ENCODE peak calls at places on chromosome 15, in six cellular contexts. G, S, E, O, K and R are unnamed samples.

GRCh38 chr15:56249080-56249479 is 5.4 kb upstream of the RFX7 start:
- DNase-seq in G (peak; percentile 20), O (no peak), E (peak; percentile 30), S (no peak), K (no peak), R (no peak)

GRCh38 chr15:56866798-56867197 is 51.6 kb upstream of the TCF12 start:
- DNase-seq in G (no peak), K (no peak), S (no peak), E (peak; percentile 5), O (no peak), R (no peak)

GRCh38 chr15:88657326-88658069 is 18.7 kb downstream of the ISG20 start:
- DNase-seq in K (no peak), S (peak; percentile 70), O (no peak), E (no peak), G (peak; percentile 78), R (no peak)

GRCh38 chr15:29888651-29889050 is 66.4 kb upstream of the TJP1 start:
- DNase-seq in E (no peak), K (no peak), O (no peak), S (no peak), G (no peak), R (no peak)

GRCh38 chr15:69757186-69757585 is 304.6 kb downstream of the RPLP1 start:
- DNase-seq in O (no peak), E (no peak), K (no peak), S (no peak), G (no peak), R (no peak)

GRCh38 chr15:80798911-80799310 is 19.7 kb downstream of the CEMIP start:
- DNase-seq in K (no peak), O (no peak), S (no peak), G (peak; percentile 55), E (no peak), R (no peak)

GRCh38 chr15:43218908-43219706 is 1.7 kb downstream of the EPB42 start:
- DNase-seq in K (no peak), G (peak; percentile 78), E (no peak), S (peak; percentile 62), O (peak; percentile 77), R (no peak)

GRCh38 chr15:41286665-41287333 is 45.6 kb downstream of the OIP5 start:
- DNase-seq in E (no peak), K (no peak), O (no peak), S (no peak), G (no peak), R (no peak)

GRCh38 chr15:61818801-61819200 is 241.4 kb downstream of the VPS13C start:
- DNase-seq in E (no peak), K (no peak), S (no peak), O (no peak), G (no peak), R (no peak)

GRCh38 chr15:25844981-25845680 is 18.0 kb downstream of the ATP10A start:
- DNase-seq in S (no peak), K (no peak), O (no peak), G (no peak), E (no peak), R (no peak)

GRCh38 chr15:48411971-48412591 is 80.9 kb downstream of the DUT start:
- DNase-seq in G (no peak), E (no peak), K (no peak), S (no peak), O (no peak), R (no peak)

GRCh38 chr15:99566157-99566900 is 545 bp downstream of the MEF2A start:
- DNase-seq in O (peak; percentile 67), K (no peak), G (peak; percentile 76), S (peak; percentile 61), E (no peak), R (peak; percentile 53)

GRCh38 chr15:56598991-56599390 is 134.1 kb upstream of the MNS1 start:
- DNase-seq in O (no peak), S (no peak), K (no peak), G (no peak), E (no peak), R (no peak)

GRCh38 chr15:87849181-87849580 is 407.4 kb downstream of the NTRK3 start:
- DNase-seq in E (no peak), O (no peak), K (no peak), S (no peak), G (no peak), R (no peak)

GRCh38 chr15:60134609-60135008 is 130.5 kb downstream of the FOXB1 start:
- DNase-seq in G (peak; percentile 10), K (no peak), S (no peak), O (no peak), E (no peak), R (no peak)

GRCh38 chr15:92018535-92019239 is 165.2 kb downstream of the SLCO3A1 start:
- DNase-seq in K (no peak), O (no peak), E (no peak), S (no peak), G (no peak), R (no peak)

GRCh38 chr15:32685576-32685975 is 32.2 kb upstream of the GREM1 start:
- DNase-seq in G (no peak), K (no peak), O (no peak), E (no peak), S (no peak), R (no peak)

GRCh38 chr15:67048281-67049279 is 16.8 kb upstream of the SMAD3 start:
- DNase-seq in K (no peak), S (no peak), G (no peak), O (no peak), E (peak; percentile 97), R (no peak)

GRCh38 chr15:91254766-91255165 is 154.7 kb downstream of the SV2B start:
- DNase-seq in G (no peak), K (no peak), S (peak; percentile 10), E (no peak), O (no peak), R (peak; percentile 67)

GRCh38 chr15:77983091-77983707 is 94.3 kb downstream of the TBC1D2B start:
- DNase-seq in K (no peak), S (no peak), G (no peak), E (peak; percentile 34), O (peak; percentile 62), R (no peak)

GRCh38 chr15:57527382-57528091 is 64.2 kb upstream of the MYZAP start:
- DNase-seq in G (peak; percentile 51), S (peak; percentile 39), K (peak; percentile 46), E (peak; percentile 76), O (peak; percentile 63), R (peak; percentile 78)

GRCh38 chr15:79086814-79087213 is 3.8 kb downstream of the RASGRF1 start:
- DNase-seq in O (no peak), E (no peak), S (no peak), K (no peak), G (no peak), R (no peak)

GRCh38 chr15:47384316-47384715 is 333.0 kb upstream of the SEMA6D start:
- DNase-seq in K (no peak), S (no peak), E (no peak), O (no peak), G (no peak), R (no peak)

GRCh38 chr15:87201986-87202385 is 1054.6 kb downstream of the NTRK3 start:
- DNase-seq in S (no peak), E (no peak), O (no peak), G (no peak), K (no peak), R (no peak)

GRCh38 chr15:27677951-27678350 is 421.2 kb downstream of the OCA2 start:
- DNase-seq in S (no peak), K (no peak), O (no peak), G (no peak), E (no peak), R (no peak)

GRCh38 chr15:27674826-27675225 is 424.3 kb downstream of the OCA2 start:
- DNase-seq in S (no peak), G (no peak), K (no peak), O (peak; percentile 17), E (no peak), R (no peak)

GRCh38 chr15:27673766-27674445 is 425.2 kb downstream of the OCA2 start:
- DNase-seq in O (no peak), K (no peak), S (no peak), E (no peak), G (no peak), R (no peak)

GRCh38 chr15:27676647-27677046 is 422.5 kb downstream of the OCA2 start:
- DNase-seq in S (no peak), G (no peak), E (no peak), K (no peak), O (peak; percentile 29), R (no peak)

GRCh38 chr15:27675571-27675970 is 423.5 kb downstream of the OCA2 start:
- DNase-seq in S (no peak), O (peak; percentile 7), K (no peak), G (no peak), E (no peak), R (no peak)
- TF ChIP-seq GABPA in S (no peak), O (no peak), K (no peak), G (no peak), E (no peak), R (no peak)

GRCh38 chr15:85554852-85555521 is 174.6 kb downstream of the AKAP13 start:
- DNase-seq in S (no peak), K (no peak), G (no peak), E (no peak), O (no peak), R (peak; percentile 77)
- TF ChIP-seq GABPA in S (no peak), K (no peak), G (no peak), E (no peak), O (no peak), R (no peak)

GRCh38 chr15:93321881-93322282 is 232.9 kb upstream of the RGMA start:
- DNase-seq in E (peak; percentile 78), O (no peak), S (no peak), G (no peak), K (no peak), R (no peak)

GRCh38 chr15:93327364-93327763 is 238.4 kb upstream of the RGMA start:
- DNase-seq in G (no peak), E (no peak), K (no peak), S (no peak), O (no peak), R (no peak)

GRCh38 chr15:93319121-93319814 is 230.3 kb upstream of the RGMA start:
- DNase-seq in S (peak; percentile 39), K (no peak), G (no peak), E (no peak), O (no peak), R (no peak)

DNA sequence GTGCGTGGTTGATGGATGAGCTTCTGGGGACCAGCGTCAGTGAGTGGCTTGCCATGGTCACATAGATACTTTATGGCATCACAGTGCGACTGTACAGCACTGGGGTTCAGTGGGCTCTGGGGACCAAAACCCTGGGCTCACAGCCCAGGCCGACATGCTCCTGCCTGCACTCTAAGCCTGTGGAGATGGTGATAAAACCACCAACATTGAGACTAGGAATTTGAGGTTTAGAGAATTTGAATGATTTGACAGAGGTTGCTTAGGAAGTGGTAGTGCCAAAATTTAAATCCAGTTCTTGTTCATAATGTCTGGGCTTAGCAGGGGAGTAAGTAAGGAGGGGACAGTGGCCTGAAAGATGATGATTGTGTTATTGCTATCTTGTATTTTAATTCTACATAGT is 235.2 kb upstream of the RGMA start:
- DNase-seq in K (no peak), O (no peak), G (no peak), S (no peak), E (no peak), R (no peak)
- TF ChIP-seq GABPA in K (no peak), O (no peak), G (no peak), S (no peak), E (no peak), R (no peak)

DNA sequence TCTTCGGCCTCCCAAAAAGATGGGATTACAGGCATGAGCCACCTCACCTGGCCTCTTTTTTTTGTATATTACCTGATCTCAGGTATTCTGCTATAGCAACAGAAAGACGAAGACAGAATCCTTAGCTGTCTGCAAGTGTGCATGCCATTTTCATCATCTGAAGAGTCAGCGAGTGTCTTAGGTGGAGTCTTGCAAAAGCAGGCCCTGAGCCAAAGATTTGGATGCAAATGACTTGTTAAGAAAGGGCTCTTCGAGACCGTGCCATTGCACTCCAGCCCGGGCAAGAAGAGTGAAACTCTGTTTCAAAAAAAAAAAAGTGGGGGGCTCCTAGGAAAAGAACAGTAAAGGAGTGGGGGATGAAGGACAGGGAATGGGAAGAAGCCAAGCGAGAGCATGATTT is 10.2 kb upstream of the TRIM69 start:
- DNase-seq in G (no peak), O (no peak), S (no peak), E (no peak), K (no peak), R (peak; percentile 54)
- TF ChIP-seq GABPA in G (no peak), O (no peak), S (no peak), E (no peak), K (no peak), R (no peak)